ENCODE peak calls at places on chromosomes 12 and 14, in nine cellular contexts. A, I, S, L, D, H, Q, F and Y are unnamed samples.

GRCh38 chr14:102568115-102568614 is 24.3 kb upstream of the RCOR1 start:
- DNase-seq in A (peak; percentile 53), I (no peak), S (no peak), L (peak; percentile 87), D (peak; percentile 78), H (no peak), Q (no peak), F (no peak), Y (no peak)

GRCh38 chr14:23300687-23301223 is 1.9 kb downstream of the PPP1R3E start:
- DNase-seq in A (no peak), I (peak; percentile 25), S (peak; percentile 50), L (peak; percentile 22), D (peak; percentile 29), H (peak; percentile 53), Q (peak; percentile 13), F (no peak), Y (no peak)

GRCh38 chr12:127445583-127445982 is 821.4 kb upstream of the TMEM132C start:
- DNase-seq in A (no peak), I (no peak), S (no peak), L (no peak), D (no peak), H (no peak), Q (no peak), F (no peak), Y (no peak)

GRCh38 chr14:24329736-24330135 is 5.1 kb downstream of the ADCY4 start:
- DNase-seq in A (no peak), I (peak; percentile 93), S (peak; percentile 46), L (no peak), D (no peak), H (no peak), Q (no peak), F (no peak), Y (no peak)

GRCh38 chr12:88448337-88448944 is 131.8 kb downstream of the KITLG start:
- DNase-seq in A (no peak), I (no peak), S (no peak), L (no peak), D (no peak), H (no peak), Q (no peak), F (no peak), Y (no peak)

GRCh38 chr14:64919215-64919614 is 5.0 kb downstream of the CHURC1 start:
- DNase-seq in A (no peak), I (no peak), S (no peak), L (no peak), D (no peak), H (no peak), Q (no peak), F (no peak), Y (no peak)

GRCh38 chr12:9798008-9798619 is 29.2 kb upstream of the KLRF1 start:
- DNase-seq in A (peak; percentile 41), I (no peak), S (peak; percentile 66), L (peak; percentile 74), D (peak; percentile 78), H (peak; percentile 65), Q (peak; percentile 56), F (peak; percentile 32), Y (peak; percentile 75)

GRCh38 chr14:87712386-87713113 is 280.4 kb downstream of the GALC start:
- DNase-seq in A (no peak), I (no peak), S (no peak), L (no peak), D (no peak), H (no peak), Q (no peak), F (no peak), Y (no peak)

GRCh38 chr12:88035907-88036289 is 6.7 kb upstream of the C12orf50 start:
- DNase-seq in A (no peak), I (no peak), S (no peak), L (peak; percentile 29), D (peak; percentile 21), H (no peak), Q (no peak), F (peak; percentile 18), Y (no peak)

GRCh38 chr12:92987846-92988621 is 58.9 kb upstream of the EEA1 start:
- DNase-seq in A (no peak), I (no peak), S (no peak), L (no peak), D (no peak), H (no peak), Q (no peak), F (no peak), Y (no peak)

GRCh38 chr12:109589240-109589590 is 15.6 kb downstream of the MVK start:
- DNase-seq in A (no peak), I (no peak), S (no peak), L (no peak), D (no peak), H (no peak), Q (no peak), F (no peak), Y (no peak)

GRCh38 chr12:110137786-110138185 is 13.6 kb downstream of the IFT81 start:
- DNase-seq in A (no peak), I (no peak), S (no peak), L (no peak), D (no peak), H (no peak), Q (no peak), F (no peak), Y (no peak)

GRCh38 chr14:64112859-64113258 is 181.3 kb downstream of the ESR2 start:
- DNase-seq in A (peak; percentile 8), I (no peak), S (no peak), L (peak; percentile 91), D (peak; percentile 20), H (no peak), Q (no peak), F (no peak), Y (no peak)

GRCh38 chr14:36217027-36217426 is 40.5 kb upstream of the PTCSC3 start:
- DNase-seq in A (no peak), I (no peak), S (no peak), L (no peak), D (no peak), H (no peak), Q (no peak), F (no peak), Y (no peak)

GRCh38 chr12:95574030-95574429 is 22.8 kb upstream of the USP44 start:
- DNase-seq in A (no peak), I (no peak), S (no peak), L (no peak), D (no peak), H (no peak), Q (no peak), F (no peak), Y (no peak)

GRCh38 chr12:19482551-19483109 is 43.3 kb downstream of the AEBP2 start:
- DNase-seq in A (peak; percentile 41), I (no peak), S (peak; percentile 55), L (peak; percentile 84), D (no peak), H (peak; percentile 52), Q (no peak), F (peak; percentile 21), Y (no peak)

GRCh38 chr12:132455565-132455964 is 34.4 kb upstream of the FBRSL1 start:
- DNase-seq in A (no peak), I (no peak), S (no peak), L (no peak), D (no peak), H (no peak), Q (no peak), F (no peak), Y (no peak)

GRCh38 chr12:40184493-40185302 is 40.1 kb upstream of the LRRK2 start:
- DNase-seq in A (no peak), I (no peak), S (no peak), L (no peak), D (no peak), H (no peak), Q (no peak), F (no peak), Y (no peak)
- TF ChIP-seq CTCF in A (no peak), I (no peak), S (no peak), L (no peak), D (no peak), H (no peak), Q (no peak), F (no peak), Y (no peak)

GRCh38 chr12:49296034-49296835 is 1.3 kb downstream of the PRPH start:
- DNase-seq in A (peak; percentile 70), I (no peak), S (peak; percentile 64), L (peak; percentile 45), D (peak; percentile 64), H (no peak), Q (no peak), F (no peak), Y (no peak)

GRCh38 chr12:49295087-49296001 is at the start of gene PRPH:
- DNase-seq in A (no peak), I (no peak), S (peak; percentile 17), L (no peak), D (no peak), H (no peak), Q (no peak), F (no peak), Y (no peak)

GRCh38 chr12:49297695-49298060 is 2.7 kb downstream of the PRPH start:
- DNase-seq in A (no peak), I (no peak), S (no peak), L (no peak), D (no peak), H (no peak), Q (no peak), F (no peak), Y (no peak)

GRCh38 chr12:49298160-49298559 is 3.2 kb downstream of the PRPH start:
- DNase-seq in A (no peak), I (no peak), S (peak; percentile 26), L (no peak), D (peak; percentile 44), H (no peak), Q (no peak), F (no peak), Y (no peak)

GRCh38 chr12:49296836-49297694 is 2.1 kb downstream of the PRPH start:
- DNase-seq in A (peak; percentile 77), I (no peak), S (peak; percentile 45), L (peak; percentile 73), D (peak; percentile 79), H (no peak), Q (no peak), F (no peak), Y (no peak)
- TF ChIP-seq CTCF in A (peak; percentile 50), I (no peak), S (no peak), L (no peak), D (peak; percentile 32), H (no peak), Q (no peak), F (no peak), Y (peak; percentile 72)

GRCh38 chr14:21326972-21327371 is 47.1 kb downstream of the RPGRIP1 start:
- DNase-seq in A (no peak), I (no peak), S (no peak), L (peak; percentile 35), D (no peak), H (no peak), Q (no peak), F (no peak), Y (no peak)
- TF ChIP-seq CTCF in A (no peak), I (no peak), S (no peak), L (no peak), D (no peak), H (no peak), Q (no peak), F (no peak), Y (no peak)

DNA sequence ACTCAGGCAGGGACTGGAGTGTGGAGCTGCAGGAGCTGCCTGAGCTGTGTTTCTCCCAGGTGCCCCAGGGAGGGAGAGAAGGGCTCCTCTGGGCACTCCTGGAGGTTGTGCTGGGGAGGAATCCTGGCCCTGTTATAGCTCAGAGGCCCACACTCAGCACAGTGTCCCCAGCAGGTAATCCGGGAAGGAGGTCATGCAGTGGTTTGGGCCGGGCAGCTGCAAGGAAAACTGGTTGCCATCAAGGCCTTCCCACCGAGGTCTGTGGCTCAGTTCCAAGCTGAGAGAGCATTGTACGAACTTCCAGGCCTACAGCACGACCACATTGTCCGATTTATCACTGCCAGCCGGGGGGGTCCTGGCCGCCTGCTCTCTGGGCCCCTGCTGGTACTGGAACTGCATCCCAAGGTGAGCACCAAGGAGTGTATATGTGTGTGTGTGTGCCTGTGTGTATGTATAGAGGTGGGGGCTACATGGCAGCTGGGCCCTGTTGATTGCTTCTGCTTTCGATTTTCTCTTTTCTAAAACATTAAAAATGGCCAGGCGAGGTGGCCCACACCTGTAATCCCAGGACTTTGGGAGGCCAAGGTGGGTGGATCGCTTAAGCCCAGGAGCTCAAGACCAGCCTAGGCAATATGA is 2.0 kb downstream of the AMHR2 start:
- DNase-seq in A (no peak), I (no peak), S (peak; percentile 39), L (no peak), D (no peak), H (no peak), Q (no peak), F (no peak), Y (no peak)
- TF ChIP-seq CTCF in A (no peak), I (no peak), S (no peak), L (no peak), D (no peak), H (no peak), Q (no peak), F (no peak), Y (no peak)